ENCODE peak calls at places on chromosomes 4 and X, in nine cellular contexts. One of them, this sample, is unnamed. For H3K27me3 and H3K9me3, the result is how much of the 10 kb centered on the place peaks cover.

GRCh38 chrX:53223955-53224859 is 800 bp downstream of the KDM5C start:
- DNase-seq in CD4-positive, alpha-beta T cell: peak
- DNase-seq in astrocyte: peak
- DNase-seq in adipocyte: peak
- DNase-seq in spleen: peak
- DNase-seq in upper lobe of right lung: no peak
- DNase-seq in adrenal gland: peak
- DNase-seq in esophagus muscularis mucosa: no peak
- DNase-seq in psoas muscle: no peak
- DNase-seq in this sample: peak

GRCh38 chrX:72020204-72020603 is 109.6 kb downstream of the NHSL2 start:
- DNase-seq in upper lobe of right lung: no peak
- DNase-seq in adipocyte: no peak
- DNase-seq in psoas muscle: no peak
- DNase-seq in spleen: no peak
- DNase-seq in CD4-positive, alpha-beta T cell: no peak
- DNase-seq in esophagus muscularis mucosa: peak
- DNase-seq in astrocyte: no peak
- DNase-seq in adrenal gland: peak
- DNase-seq in this sample: no peak

GRCh38 chr4:88630756-88631155 is 38.5 kb downstream of the HERC3 start:
- DNase-seq in upper lobe of right lung: no peak
- DNase-seq in adrenal gland: no peak
- DNase-seq in esophagus muscularis mucosa: no peak
- DNase-seq in spleen: no peak
- DNase-seq in CD4-positive, alpha-beta T cell: no peak
- DNase-seq in adipocyte: peak
- DNase-seq in astrocyte: peak
- DNase-seq in psoas muscle: no peak
- DNase-seq in this sample: no peak

GRCh38 chr4:28176942-28177341 is 1316.3 kb downstream of the STIM2 start:
- DNase-seq in astrocyte: no peak
- DNase-seq in adipocyte: no peak
- DNase-seq in psoas muscle: no peak
- DNase-seq in spleen: no peak
- DNase-seq in upper lobe of right lung: no peak
- DNase-seq in CD4-positive, alpha-beta T cell: no peak
- DNase-seq in esophagus muscularis mucosa: no peak
- DNase-seq in adrenal gland: no peak
- DNase-seq in this sample: no peak

GRCh38 chrX:149470960-149471359 is 34.1 kb downstream of the IDS start:
- DNase-seq in adrenal gland: peak
- DNase-seq in CD4-positive, alpha-beta T cell: peak
- DNase-seq in spleen: peak
- DNase-seq in psoas muscle: peak
- DNase-seq in adipocyte: peak
- DNase-seq in upper lobe of right lung: peak
- DNase-seq in esophagus muscularis mucosa: no peak
- DNase-seq in astrocyte: no peak
- DNase-seq in this sample: peak

GRCh38 chr4:168999836-169000235 is 10.2 kb downstream of the CBR4 start:
- DNase-seq in esophagus muscularis mucosa: no peak
- DNase-seq in adipocyte: no peak
- DNase-seq in CD4-positive, alpha-beta T cell: no peak
- DNase-seq in adrenal gland: no peak
- DNase-seq in spleen: no peak
- DNase-seq in upper lobe of right lung: no peak
- DNase-seq in astrocyte: peak
- DNase-seq in psoas muscle: no peak
- DNase-seq in this sample: no peak

GRCh38 chrX:13966071-13966850 is 63.4 kb downstream of the GEMIN8 start:
- DNase-seq in spleen: no peak
- DNase-seq in astrocyte: no peak
- DNase-seq in esophagus muscularis mucosa: no peak
- DNase-seq in psoas muscle: no peak
- DNase-seq in upper lobe of right lung: no peak
- DNase-seq in adipocyte: no peak
- DNase-seq in CD4-positive, alpha-beta T cell: no peak
- DNase-seq in adrenal gland: no peak
- DNase-seq in this sample: no peak

GRCh38 chrX:19840899-19841648 is 46.3 kb downstream of the SH3KBP1 start:
- DNase-seq in psoas muscle: no peak
- DNase-seq in CD4-positive, alpha-beta T cell: no peak
- DNase-seq in esophagus muscularis mucosa: no peak
- DNase-seq in upper lobe of right lung: no peak
- DNase-seq in spleen: no peak
- DNase-seq in adipocyte: no peak
- DNase-seq in astrocyte: peak
- DNase-seq in adrenal gland: no peak
- DNase-seq in this sample: no peak

GRCh38 chr4:41349021-41349420 is 92.3 kb downstream of the UCHL1 start:
- DNase-seq in adipocyte: no peak
- DNase-seq in astrocyte: no peak
- DNase-seq in CD4-positive, alpha-beta T cell: no peak
- DNase-seq in upper lobe of right lung: no peak
- DNase-seq in spleen: no peak
- DNase-seq in psoas muscle: no peak
- DNase-seq in adrenal gland: no peak
- DNase-seq in esophagus muscularis mucosa: no peak
- DNase-seq in this sample: no peak

GRCh38 chrX:11429543-11430085 is 136.4 kb downstream of the AMELX start:
- DNase-seq in spleen: no peak
- DNase-seq in adipocyte: no peak
- DNase-seq in upper lobe of right lung: no peak
- DNase-seq in esophagus muscularis mucosa: no peak
- DNase-seq in astrocyte: no peak
- DNase-seq in psoas muscle: no peak
- DNase-seq in CD4-positive, alpha-beta T cell: no peak
- DNase-seq in adrenal gland: no peak
- DNase-seq in this sample: no peak

DNA sequence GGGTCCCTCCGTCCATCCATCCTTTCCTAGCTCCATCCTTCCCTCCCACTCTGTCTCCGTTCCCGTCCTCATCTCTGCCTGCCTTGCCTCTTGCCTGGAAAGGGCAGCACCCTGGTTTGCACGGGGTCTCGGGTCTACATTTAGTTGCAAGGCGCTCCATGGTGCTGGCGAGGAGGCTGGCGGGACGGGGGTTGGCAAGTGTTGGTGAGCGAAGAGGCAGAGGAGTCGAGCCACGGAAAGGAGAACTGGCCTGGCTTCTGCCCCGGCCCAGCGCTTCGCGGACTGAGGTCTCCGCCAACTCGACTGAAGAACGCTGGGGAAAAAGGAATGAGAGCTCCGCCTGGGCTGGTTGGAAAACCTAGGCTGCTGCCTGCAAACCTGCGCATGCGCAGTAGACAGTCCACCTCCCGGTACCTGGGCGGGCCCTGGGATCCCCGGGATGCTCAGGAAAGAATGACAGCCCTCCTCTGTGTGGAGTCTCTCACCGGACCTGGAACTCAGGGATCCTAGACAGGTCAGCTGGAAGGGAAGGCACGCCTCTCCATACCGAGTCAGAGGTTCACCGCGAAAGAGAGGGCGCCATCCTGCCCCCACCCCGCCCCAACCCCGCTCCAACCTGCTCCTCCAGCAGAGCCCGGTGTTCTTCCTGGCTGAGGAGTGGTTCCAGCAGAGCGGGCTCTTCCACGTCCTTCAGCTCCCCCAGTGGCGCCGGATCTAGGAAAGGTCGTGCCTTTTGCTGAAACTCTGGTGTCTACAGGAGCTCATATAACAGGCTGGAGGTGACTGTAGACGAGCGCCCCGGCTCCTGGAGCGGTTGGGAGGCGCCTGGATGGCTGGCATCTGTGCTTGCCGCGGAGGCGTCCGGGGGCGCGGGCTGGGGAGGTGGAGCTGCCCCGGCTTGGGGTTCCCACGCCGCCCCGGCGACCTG is 6.0 kb downstream of the FRG2 start:
- DNase-seq in esophagus muscularis mucosa: no peak
- DNase-seq in astrocyte: peak
- DNase-seq in adipocyte: peak
- DNase-seq in upper lobe of right lung: peak
- DNase-seq in spleen: peak
- DNase-seq in adrenal gland: peak
- DNase-seq in CD4-positive, alpha-beta T cell: no peak
- DNase-seq in psoas muscle: no peak
- DNase-seq in this sample: peak
- H3K27me3 ChIP-seq in esophagus muscularis mucosa: half or more
- H3K27me3 ChIP-seq in astrocyte: under half
- H3K27me3 ChIP-seq in adipocyte: under half
- H3K27me3 ChIP-seq in upper lobe of right lung: half or more
- H3K27me3 ChIP-seq in spleen: half or more
- H3K27me3 ChIP-seq in adrenal gland: under half
- H3K27me3 ChIP-seq in CD4-positive, alpha-beta T cell: under half
- H3K27me3 ChIP-seq in psoas muscle: under half
- H3K27me3 ChIP-seq in this sample: under half

DNA sequence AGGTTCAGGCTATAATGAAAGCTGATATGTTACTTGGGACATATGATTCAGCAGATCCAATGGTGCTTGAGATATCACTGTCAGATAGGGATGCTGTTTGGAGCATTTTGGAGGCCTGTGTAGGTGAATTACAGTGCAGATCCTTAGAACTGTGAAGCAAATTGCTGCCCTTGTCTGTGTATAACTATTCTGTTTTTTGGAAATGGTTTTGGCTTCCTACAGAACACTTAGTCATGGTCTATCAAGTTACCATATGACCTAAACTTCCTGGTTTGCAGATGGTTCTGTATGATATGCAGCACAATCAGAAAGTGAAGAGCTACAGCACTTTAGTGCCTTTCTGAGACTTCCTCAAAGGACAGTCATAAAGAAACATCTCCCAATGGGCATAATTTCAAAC is 688.6 kb downstream of the SH3BGRL start:
- DNase-seq in spleen: no peak
- DNase-seq in adrenal gland: no peak
- DNase-seq in upper lobe of right lung: no peak
- DNase-seq in adipocyte: no peak
- DNase-seq in esophagus muscularis mucosa: no peak
- DNase-seq in psoas muscle: no peak
- DNase-seq in CD4-positive, alpha-beta T cell: no peak
- DNase-seq in astrocyte: no peak
- DNase-seq in this sample: no peak
- H3K9me3 ChIP-seq in spleen: under half
- H3K9me3 ChIP-seq in adrenal gland: under half
- H3K9me3 ChIP-seq in upper lobe of right lung: under half
- H3K9me3 ChIP-seq in adipocyte: under half
- H3K9me3 ChIP-seq in esophagus muscularis mucosa: under half
- H3K9me3 ChIP-seq in psoas muscle: under half
- H3K9me3 ChIP-seq in CD4-positive, alpha-beta T cell: under half
- H3K9me3 ChIP-seq in astrocyte: under half
- H3K9me3 ChIP-seq in this sample: under half

GRCh38 chr4:56048621-56049427 is 100.1 kb downstream of the CEP135 start:
- DNase-seq in spleen: peak
- DNase-seq in astrocyte: peak
- DNase-seq in adipocyte: peak
- DNase-seq in upper lobe of right lung: peak
- DNase-seq in esophagus muscularis mucosa: no peak
- DNase-seq in psoas muscle: peak
- DNase-seq in CD4-positive, alpha-beta T cell: peak
- DNase-seq in adrenal gland: peak
- DNase-seq in this sample: peak
- H3K27me3 ChIP-seq in spleen: under half
- H3K27me3 ChIP-seq in astrocyte: under half
- H3K27me3 ChIP-seq in adipocyte: under half
- H3K27me3 ChIP-seq in upper lobe of right lung: under half
- H3K27me3 ChIP-seq in esophagus muscularis mucosa: under half
- H3K27me3 ChIP-seq in psoas muscle: under half
- H3K27me3 ChIP-seq in CD4-positive, alpha-beta T cell: under half
- H3K27me3 ChIP-seq in adrenal gland: under half
- H3K27me3 ChIP-seq in this sample: under half

GRCh38 chrX:7116081-7116480 is 31.4 kb upstream of the STS start:
- DNase-seq in spleen: no peak
- DNase-seq in adrenal gland: no peak
- DNase-seq in upper lobe of right lung: no peak
- DNase-seq in esophagus muscularis mucosa: no peak
- DNase-seq in CD4-positive, alpha-beta T cell: no peak
- DNase-seq in astrocyte: no peak
- DNase-seq in psoas muscle: no peak
- DNase-seq in adipocyte: no peak
- DNase-seq in this sample: no peak

GRCh38 chrX:7117587-7117986 is 29.9 kb upstream of the STS start:
- DNase-seq in spleen: no peak
- DNase-seq in astrocyte: no peak
- DNase-seq in CD4-positive, alpha-beta T cell: no peak
- DNase-seq in psoas muscle: no peak
- DNase-seq in adipocyte: no peak
- DNase-seq in upper lobe of right lung: no peak
- DNase-seq in esophagus muscularis mucosa: no peak
- DNase-seq in adrenal gland: no peak
- DNase-seq in this sample: no peak

GRCh38 chrX:7112071-7112470 is 35.4 kb upstream of the STS start:
- DNase-seq in spleen: no peak
- DNase-seq in esophagus muscularis mucosa: no peak
- DNase-seq in astrocyte: no peak
- DNase-seq in adrenal gland: no peak
- DNase-seq in adipocyte: no peak
- DNase-seq in CD4-positive, alpha-beta T cell: no peak
- DNase-seq in psoas muscle: no peak
- DNase-seq in upper lobe of right lung: no peak
- DNase-seq in this sample: no peak

GRCh38 chrX:7111518-7111917 is 36.0 kb upstream of the STS start:
- DNase-seq in CD4-positive, alpha-beta T cell: no peak
- DNase-seq in spleen: no peak
- DNase-seq in adipocyte: no peak
- DNase-seq in astrocyte: no peak
- DNase-seq in esophagus muscularis mucosa: no peak
- DNase-seq in upper lobe of right lung: no peak
- DNase-seq in psoas muscle: no peak
- DNase-seq in adrenal gland: no peak
- DNase-seq in this sample: no peak

GRCh38 chrX:7115557-7115956 is 32.0 kb upstream of the STS start:
- DNase-seq in upper lobe of right lung: no peak
- DNase-seq in psoas muscle: no peak
- DNase-seq in astrocyte: no peak
- DNase-seq in CD4-positive, alpha-beta T cell: no peak
- DNase-seq in adrenal gland: no peak
- DNase-seq in spleen: no peak
- DNase-seq in esophagus muscularis mucosa: no peak
- DNase-seq in adipocyte: no peak
- DNase-seq in this sample: no peak
- H3K9me3 ChIP-seq in upper lobe of right lung: under half
- H3K9me3 ChIP-seq in psoas muscle: under half
- H3K9me3 ChIP-seq in astrocyte: under half
- H3K9me3 ChIP-seq in CD4-positive, alpha-beta T cell: under half
- H3K9me3 ChIP-seq in adrenal gland: under half
- H3K9me3 ChIP-seq in spleen: under half
- H3K9me3 ChIP-seq in esophagus muscularis mucosa: under half
- H3K9me3 ChIP-seq in adipocyte: under half
- H3K9me3 ChIP-seq in this sample: under half

DNA sequence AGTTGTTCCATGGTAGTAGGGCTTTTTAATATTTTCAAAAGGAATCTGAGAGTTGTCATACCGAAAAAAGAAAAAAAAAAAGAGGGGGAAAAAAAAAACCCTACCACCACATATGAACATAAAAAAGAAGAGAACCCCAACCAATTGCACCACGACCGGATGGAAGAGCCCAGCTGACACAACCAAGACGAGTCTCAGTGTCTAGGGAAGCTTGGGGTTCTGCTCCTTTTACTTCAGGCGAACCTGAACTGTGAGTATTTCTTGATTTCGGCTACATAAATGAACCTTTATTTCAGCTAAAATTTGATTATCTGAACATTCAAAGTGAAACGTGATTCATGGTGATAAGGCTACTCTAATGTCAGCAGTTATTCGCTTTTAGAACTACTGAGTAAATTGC is at the start of gene GPR34:
- DNase-seq in spleen: peak
- DNase-seq in upper lobe of right lung: no peak
- DNase-seq in astrocyte: no peak
- DNase-seq in psoas muscle: no peak
- DNase-seq in CD4-positive, alpha-beta T cell: no peak
- DNase-seq in adipocyte: no peak
- DNase-seq in adrenal gland: no peak
- DNase-seq in esophagus muscularis mucosa: no peak
- DNase-seq in this sample: no peak
- H3K27me3 ChIP-seq in spleen: under half
- H3K27me3 ChIP-seq in upper lobe of right lung: under half
- H3K27me3 ChIP-seq in astrocyte: under half
- H3K27me3 ChIP-seq in psoas muscle: under half
- H3K27me3 ChIP-seq in CD4-positive, alpha-beta T cell: under half
- H3K27me3 ChIP-seq in adipocyte: under half
- H3K27me3 ChIP-seq in adrenal gland: under half
- H3K27me3 ChIP-seq in esophagus muscularis mucosa: under half
- H3K27me3 ChIP-seq in this sample: under half

This sample was measured in left lung.